ENCODE peak calls at places on chromosome 19, in nine cellular contexts. Z is cardiac fibroblast, F is colonic mucosa, K is T-helper 9 cell, W is NCI-H1930, N is SJSA1, U is lower lobe of right lung, X is M059J, P is natural killer cell. E is an unnamed sample.

GRCh38 chr19:23440791-23441190 is 45.5 kb upstream of the ZNF91 start:
- DNase-seq in Z (no peak), F (no peak), K (no peak), W (no peak), N (no peak), U (no peak), X (no peak), P (no peak), E (no peak)

GRCh38 chr19:1618157-1619093 is 13.2 kb upstream of the UQCR11 start:
- DNase-seq in Z (peak), F (peak), K (no peak), W (no peak), N (no peak), U (no peak), X (peak), P (no peak), E (no peak)

GRCh38 chr19:18850560-18851375 is 19.0 kb downstream of the UPF1 start:
- DNase-seq in Z (no peak), F (no peak), K (no peak), W (no peak), N (no peak), U (no peak), X (no peak), P (no peak), E (no peak)

GRCh38 chr19:8071912-8072311 is 19.4 kb downstream of the CCL25 start:
- DNase-seq in Z (no peak), F (no peak), K (no peak), W (no peak), N (no peak), U (no peak), X (no peak), P (no peak), E (no peak)

GRCh38 chr19:6038634-6039405 is 60.9 kb upstream of the RANBP3 start:
- DNase-seq in Z (no peak), F (no peak), K (no peak), W (no peak), N (peak), U (no peak), X (no peak), P (peak), E (no peak)

GRCh38 chr19:14072535-14073231 is at the start of gene MISP3:
- DNase-seq in Z (peak), F (peak), K (no peak), W (no peak), N (no peak), U (peak), X (peak), P (no peak), E (no peak)

GRCh38 chr19:36214388-36215275 is at the start of the genes ZNF146 and ZNF565:
- DNase-seq in Z (peak), F (peak), K (peak), W (peak), N (peak), U (peak), X (peak), P (peak), E (peak)

GRCh38 chr19:48468806-48469055 is 438 bp upstream of the CYTH2 start:
- DNase-seq in Z (no peak), F (no peak), K (no peak), W (no peak), N (no peak), U (no peak), X (no peak), P (no peak), E (no peak)

GRCh38 chr19:1882089-1882785 is 3.1 kb downstream of the ABHD17A start:
- DNase-seq in Z (no peak), F (no peak), K (peak), W (no peak), N (no peak), U (no peak), X (no peak), P (peak), E (peak)

GRCh38 chr19:41064974-41065569 is 23.2 kb upstream of the CYP2A13 start:
- DNase-seq in Z (peak), F (peak), K (no peak), W (no peak), N (peak), U (no peak), X (peak), P (no peak), E (no peak)

GRCh38 chr19:8688930-8689329 is 9.7 kb downstream of the ACTL9 start:
- DNase-seq in Z (no peak), F (no peak), K (no peak), W (no peak), N (no peak), U (no peak), X (no peak), P (no peak), E (no peak)

GRCh38 chr19:38003427-38004099 is 96.6 kb downstream of the SIPA1L3 start:
- DNase-seq in Z (peak), F (peak), K (no peak), W (no peak), N (peak), U (peak), X (peak), P (no peak), E (no peak)

GRCh38 chr19:29546583-29547190 is 20.9 kb downstream of the VSTM2B start:
- DNase-seq in Z (no peak), F (no peak), K (no peak), W (no peak), N (peak), U (no peak), X (peak), P (no peak), E (no peak)

GRCh38 chr19:2542341-2543069 is 66.6 kb downstream of the GADD45B start:
- DNase-seq in Z (peak), F (no peak), K (no peak), W (no peak), N (no peak), U (peak), X (peak), P (no peak), E (no peak)